ENCODE peak calls at places on chromosomes 1 and 21, in eight cellular contexts. A is activated T-cell treated with anti-CD3 and anti-CD28 coated beads, Interleukin-2, amount 50 U/mL, for 1 hour; U is COR-L47; S is T-helper 2 cell; P is nephron progenitor cell; R is amniotic stem cell; T is fibroblast of gingiva; M is occipital lobe. L is an unnamed sample.

GRCh38 chr1:175088523-175088922 is 20.9 kb downstream of the TNN start:
- DNase-seq in A (no peak), U (no peak), S (no peak), M (no peak), P (no peak), T (no peak), R (no peak), L (no peak)

GRCh38 chr1:31625561-31626272 is 8.2 kb downstream of the HCRTR1 start:
- DNase-seq in U (no peak), T (no peak), P (no peak), A (no peak), S (no peak), M (no peak), R (no peak), L (no peak)

GRCh38 chr1:42660907-42661500 is 2.8 kb downstream of the PPIH start:
- DNase-seq in U (no peak), T (no peak), R (no peak), A (no peak), P (no peak), M (no peak), S (no peak), L (no peak)

GRCh38 chr1:151007853-151008243 is 401 bp upstream of the PRUNE1 start:
- DNase-seq in R (no peak), U (no peak), S (no peak), T (no peak), P (no peak), A (no peak), M (no peak), L (no peak)

GRCh38 chr1:74010206-74010605 is 187.8 kb downstream of the LRRIQ3 start:
- DNase-seq in P (no peak), U (no peak), M (no peak), T (no peak), S (no peak), A (no peak), R (no peak), L (no peak)

GRCh38 chr1:232813082-232813481 is 7.9 kb downstream of the MAP10 start:
- DNase-seq in M (no peak), S (no peak), P (no peak), R (no peak), T (no peak), U (no peak), A (no peak), L (no peak)

GRCh38 chr21:46028547-46029200 is 47.1 kb downstream of the COL6A1 start:
- DNase-seq in R (no peak), T (peak), M (no peak), A (no peak), U (no peak), P (no peak), S (no peak), L (no peak)

GRCh38 chr1:168734271-168734670 is 5.3 kb upstream of the DPT start:
- DNase-seq in P (no peak), A (no peak), U (no peak), M (no peak), T (no peak), R (no peak), S (no peak), L (no peak)

GRCh38 chr1:39462074-39462473 is 29.4 kb upstream of the BMP8A start:
- DNase-seq in U (no peak), T (peak), R (no peak), P (no peak), S (no peak), M (no peak), A (no peak), L (no peak)

GRCh38 chr1:175376194-175376593 is 183.6 kb upstream of the KIAA0040 start:
- DNase-seq in U (no peak), M (no peak), A (no peak), S (no peak), T (no peak), P (no peak), R (no peak), L (no peak)

GRCh38 chr1:92500552-92500951 is 13.8 kb upstream of the GFI1 start:
- DNase-seq in A (no peak), S (no peak), R (no peak), U (no peak), M (no peak), T (no peak), P (no peak), L (no peak)

GRCh38 chr1:225504776-225505175 is 76.9 kb upstream of the LBR start:
- DNase-seq in S (no peak), M (no peak), U (no peak), T (no peak), R (no peak), P (no peak), A (no peak), L (no peak)

GRCh38 chr1:1129309-1129708 is 13.4 kb upstream of the C1orf159 start:
- DNase-seq in T (no peak), A (no peak), U (no peak), M (no peak), R (no peak), P (no peak), S (no peak), L (no peak)

GRCh38 chr1:64822621-64823020 is 77.7 kb downstream of the RAVER2 start:
- DNase-seq in S (no peak), M (no peak), P (no peak), R (no peak), U (no peak), T (peak), A (no peak), L (no peak)

GRCh38 chr1:242211254-242212022 is 212.5 kb upstream of the MAP1LC3C start:
- DNase-seq in P (no peak), R (no peak), S (no peak), T (no peak), M (no peak), U (no peak), A (no peak), L (no peak)

GRCh38 chr1:75472971-75473603 is 137.8 kb downstream of the SLC44A5 start:
- DNase-seq in T (peak), M (no peak), R (no peak), A (no peak), S (no peak), P (no peak), U (no peak), L (no peak)

GRCh38 chr1:59685101-59685500 is 129.6 kb upstream of the HOOK1 start:
- DNase-seq in U (no peak), S (no peak), R (no peak), P (no peak), A (no peak), T (no peak), M (no peak), L (no peak)

GRCh38 chr1:43608789-43609188 is 41.2 kb upstream of the KDM4A start:
- DNase-seq in S (no peak), R (no peak), A (no peak), M (no peak), U (no peak), T (no peak), P (no peak), L (no peak)

GRCh38 chr1:220803401-220804201 is 16.9 kb downstream of the MTARC1 start:
- DNase-seq in R (no peak), U (no peak), M (no peak), T (peak), S (no peak), A (no peak), P (peak), L (peak)

GRCh38 chr1:170568197-170568596 is 36.2 kb downstream of the GORAB start:
- DNase-seq in M (no peak), P (no peak), U (no peak), S (no peak), R (no peak), T (no peak), A (no peak), L (no peak)

GRCh38 chr1:220828211-220828553 is 41.5 kb downstream of the MTARC1 start:
- DNase-seq in U (no peak), S (no peak), A (no peak), P (no peak), T (no peak), R (no peak), M (no peak), L (no peak)